ENCODE peak calls at places on chromosomes 3 and 15, in ten cellular contexts. I, G, K, B, Y, A, N, J, Q and T are unnamed samples.

GRCh38 chr3:171696805-171697204 is 113.5 kb downstream of the PLD1 start:
- DNase-seq in I (no peak), G (no peak), K (no peak), B (no peak), Y (no peak), A (no peak), N (no peak), J (no peak), Q (no peak), T (no peak)

GRCh38 chr3:43162573-43163084 is 56.8 kb upstream of the POMGNT2 start:
- DNase-seq in I (no peak), G (no peak), K (no peak), B (no peak), Y (no peak), A (no peak), N (peak; percentile 32), J (peak; percentile 4), Q (no peak), T (no peak)

GRCh38 chr3:14520967-14521366 is 19.2 kb downstream of the GRIP2 start:
- DNase-seq in I (no peak), G (no peak), K (no peak), B (no peak), Y (no peak), A (no peak), N (no peak), J (no peak), Q (no peak), T (peak; percentile 49)

GRCh38 chr15:91099616-91100560 is at the start of gene SV2B:
- DNase-seq in I (peak; percentile 42), G (peak; percentile 80), K (no peak), B (no peak), Y (no peak), A (peak; percentile 38), N (no peak), J (peak; percentile 21), Q (no peak), T (no peak)

GRCh38 chr15:96332854-96333193 is 2.3 kb downstream of the NR2F2 start:
- DNase-seq in I (no peak), G (no peak), K (no peak), B (no peak), Y (no peak), A (no peak), N (no peak), J (no peak), Q (no peak), T (no peak)

GRCh38 chr3:134366221-134366927 is 7.9 kb downstream of the AMOTL2 start:
- DNase-seq in I (no peak), G (peak; percentile 54), K (no peak), B (no peak), Y (no peak), A (no peak), N (no peak), J (no peak), Q (no peak), T (no peak)

GRCh38 chr3:137110392-137110996 is 152.7 kb downstream of the IL20RB start:
- DNase-seq in I (peak; percentile 33), G (no peak), K (peak; percentile 11), B (no peak), Y (peak; percentile 12), A (no peak), N (no peak), J (peak; percentile 17), Q (peak; percentile 28), T (no peak)

GRCh38 chr3:105367063-105367405 is 325 bp downstream of the ALCAM start:
- DNase-seq in I (no peak), G (peak; percentile 89), K (peak; percentile 18), B (no peak), Y (no peak), A (peak; percentile 32), N (peak; percentile 28), J (no peak), Q (no peak), T (peak; percentile 64)

GRCh38 chr15:93466380-93466779 is 377.4 kb upstream of the RGMA start:
- DNase-seq in I (no peak), G (no peak), K (no peak), B (no peak), Y (no peak), A (no peak), N (no peak), J (no peak), Q (no peak), T (no peak)

GRCh38 chr3:148861277-148861869 is 3.7 kb upstream of the CPA3 start:
- DNase-seq in I (peak; percentile 54), G (no peak), K (peak; percentile 29), B (no peak), Y (peak; percentile 40), A (no peak), N (no peak), J (no peak), Q (peak; percentile 52), T (no peak)

GRCh38 chr3:33074217-33075067 is 22.5 kb downstream of the GLB1 start:
- DNase-seq in I (peak; percentile 72), G (no peak), K (peak; percentile 93), B (peak; percentile 22), Y (peak; percentile 48), A (peak; percentile 46), N (peak; percentile 69), J (peak; percentile 51), Q (peak; percentile 90), T (no peak)

GRCh38 chr3:72680766-72681165 is 167.5 kb downstream of the SHQ1 start:
- DNase-seq in I (no peak), G (no peak), K (no peak), B (no peak), Y (no peak), A (no peak), N (no peak), J (no peak), Q (no peak), T (no peak)

GRCh38 chr15:95760508-95760907 is 570.0 kb upstream of the NR2F2 start:
- DNase-seq in I (no peak), G (peak; percentile 74), K (no peak), B (no peak), Y (no peak), A (peak; percentile 24), N (no peak), J (no peak), Q (no peak), T (no peak)

GRCh38 chr3:71231680-71232079 is 351.8 kb downstream of the FOXP1 start:
- DNase-seq in I (no peak), G (no peak), K (no peak), B (no peak), Y (no peak), A (no peak), N (no peak), J (no peak), Q (no peak), T (no peak)

DNA sequence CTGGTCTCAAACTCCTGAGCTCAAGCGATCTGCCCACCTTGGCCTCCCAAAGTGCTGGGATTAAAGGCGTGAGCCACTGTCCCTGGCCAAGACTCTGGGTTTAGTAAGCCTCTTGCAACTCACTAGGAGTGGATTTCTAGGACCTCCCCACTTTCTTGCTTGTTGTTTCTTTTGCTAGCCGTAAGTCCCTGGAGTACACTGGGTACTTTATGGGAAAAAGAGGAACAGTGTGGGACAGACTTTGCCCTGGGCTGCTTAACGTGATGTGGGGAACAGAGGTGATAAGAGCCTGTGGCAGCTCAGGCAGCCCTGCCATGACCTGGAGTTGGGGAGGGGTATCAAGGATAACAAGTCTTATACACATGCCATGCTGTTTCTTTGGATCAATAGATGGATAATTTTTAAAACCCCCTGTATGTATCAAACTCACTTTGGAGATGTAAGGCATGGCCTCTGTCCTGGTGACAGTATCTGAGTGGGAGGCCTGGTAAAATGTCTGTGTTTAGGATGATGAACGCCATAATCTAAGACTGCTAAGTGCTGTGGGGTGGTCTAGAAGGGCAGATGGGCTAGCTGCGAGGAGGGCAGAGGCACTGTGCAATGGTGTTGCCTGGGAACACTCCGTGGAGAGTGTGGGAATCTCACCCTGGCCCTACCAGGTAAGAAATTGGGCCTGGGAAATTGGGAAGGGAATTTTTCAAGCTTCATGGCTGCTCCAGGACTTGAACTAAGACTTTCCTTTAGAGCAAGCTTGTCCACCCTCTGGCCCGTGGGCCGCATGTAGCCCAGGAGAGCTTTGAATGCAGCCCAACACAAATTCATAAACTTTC is 54.8 kb downstream of the SMAD3 start:
- DNase-seq in I (no peak), G (no peak), K (no peak), B (no peak), Y (no peak), A (no peak), N (no peak), J (no peak), Q (no peak), T (no peak)
- H3K27ac ChIP-seq in I (peak overlapping the region; percentile 99), G (peak overlapping the region; percentile 89), K (peak overlapping the region; percentile 86), B (peak overlapping the region; percentile 91), Y (peak overlapping the region; percentile 44), A (peak overlapping the region; percentile 88), N (peak overlapping the region; percentile 87), J (peak overlapping the region; percentile 88), Q (peak overlapping the region; percentile 43), T (peak overlapping the region; percentile 87)

DNA sequence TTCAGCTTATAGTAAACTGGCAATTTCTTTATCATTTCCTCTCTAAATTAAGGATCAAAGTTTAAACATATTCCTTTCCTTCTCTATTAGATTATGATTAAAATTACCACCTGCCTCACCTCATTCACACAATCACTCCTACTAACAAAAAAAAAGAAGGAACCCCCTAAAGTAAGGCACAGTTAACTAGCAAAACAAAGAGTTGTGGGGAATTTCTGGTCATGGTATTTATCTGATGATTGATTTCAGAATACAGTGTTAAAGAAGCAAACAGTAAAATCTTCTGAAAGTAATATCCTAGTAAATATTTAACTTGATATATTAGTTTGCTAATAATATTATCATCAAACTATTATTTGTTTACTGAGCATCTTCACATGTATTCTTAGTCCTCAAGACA is 8.8 kb downstream of the GBE1 start:
- DNase-seq in I (no peak), G (no peak), K (no peak), B (no peak), Y (no peak), A (no peak), N (no peak), J (no peak), Q (no peak), T (no peak)
- H3K4me1 ChIP-seq in I (peaks cover 11% of the 10 kb centered on the region), G (no peaks in the 10 kb centered on the region), K (peaks cover 13% of the 10 kb centered on the region), B (no peaks in the 10 kb centered on the region), Y (no peaks in the 10 kb centered on the region), A (peaks cover 5% of the 10 kb centered on the region), N (no peaks in the 10 kb centered on the region), J (no peaks in the 10 kb centered on the region), Q (no peaks in the 10 kb centered on the region), T (no peaks in the 10 kb centered on the region)

DNA sequence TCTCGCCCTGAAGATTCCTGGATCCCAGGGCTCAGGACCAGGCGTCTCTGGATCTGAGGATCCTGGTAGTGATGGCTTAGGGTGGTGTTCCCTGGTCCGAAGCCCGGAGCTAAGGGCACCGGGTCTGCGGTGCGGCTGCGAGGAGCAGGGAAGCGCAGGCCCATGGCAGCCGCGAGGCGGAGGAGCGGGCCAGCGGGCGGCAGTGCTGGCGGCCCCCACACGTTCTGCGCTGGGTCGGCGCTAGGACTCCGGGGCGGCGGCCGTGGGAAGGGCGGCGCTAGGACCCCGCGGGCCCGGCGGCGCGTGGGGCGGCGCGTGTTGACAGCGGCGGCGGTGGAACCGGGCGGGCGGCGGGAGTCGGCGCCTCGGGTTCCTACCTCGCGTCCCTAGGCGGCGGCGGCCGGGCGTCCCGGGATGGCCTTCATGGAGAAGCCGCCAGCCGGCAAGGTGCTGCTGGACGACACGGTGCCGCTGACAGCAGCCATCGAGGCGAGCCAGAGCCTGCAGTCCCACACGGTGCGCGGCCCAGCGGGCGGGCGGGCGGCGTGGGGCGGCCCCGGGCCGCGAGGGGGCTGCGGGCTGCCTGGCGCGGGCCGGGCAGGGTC is at the start of gene PXK:
- DNase-seq in I (peak; percentile 70), G (peak; percentile 98), K (peak; percentile 42), B (peak; percentile 45), Y (peak; percentile 27), A (peak; percentile 88), N (peak; percentile 82), J (peak; percentile 61), Q (peak; percentile 73), T (peak; percentile 85)
- TF ChIP-seq POLR2A in I (peak; percentile 32), G (no peak), K (peak; percentile 23), B (no peak), Y (no peak), A (no peak), N (peak; percentile 10), J (peak; percentile 55), Q (no peak), T (no peak)

GRCh38 chr3:64484289-64484992 is 203.4 kb downstream of the ADAMTS9 start:
- DNase-seq in I (peak; percentile 80), G (peak; percentile 83), K (peak; percentile 51), B (peak; percentile 72), Y (peak; percentile 54), A (peak; percentile 67), N (peak; percentile 39), J (peak; percentile 86), Q (peak; percentile 50), T (peak; percentile 87)
- H3K27ac ChIP-seq in I (no peak overlapping the region), G (no peak overlapping the region), K (peak overlapping the region; percentile 63), B (no peak overlapping the region), Y (no peak overlapping the region), A (no peak overlapping the region), N (no peak overlapping the region), J (no peak overlapping the region), Q (no peak overlapping the region), T (no peak overlapping the region)